ENCODE peak calls at places on chromosomes 4 and X, in four cellular contexts. One of them, this sample, is unnamed.

GRCh38 chrX:148310402-148311200 is 189.8 kb upstream of the AFF2 start:
- DNase-seq in iris pigment epithelial cell: no peak
- DNase-seq in non-pigmented ciliary epithelial cell: no peak
- DNase-seq in GM13976: no peak
- DNase-seq in this sample: no peak

GRCh38 chr4:150119492-150119891 is 41.2 kb downstream of the DCLK2 start:
- DNase-seq in iris pigment epithelial cell: peak
- DNase-seq in non-pigmented ciliary epithelial cell: no peak
- DNase-seq in GM13976: no peak
- DNase-seq in this sample: peak

GRCh38 chrX:109261279-109261678 is 220.6 kb downstream of the GUCY2F start:
- DNase-seq in iris pigment epithelial cell: no peak
- DNase-seq in non-pigmented ciliary epithelial cell: no peak
- DNase-seq in GM13976: no peak
- DNase-seq in this sample: no peak

GRCh38 chr4:48472794-48473193 is 10.3 kb upstream of the SLC10A4 start:
- DNase-seq in iris pigment epithelial cell: no peak
- DNase-seq in non-pigmented ciliary epithelial cell: no peak
- DNase-seq in GM13976: no peak
- DNase-seq in this sample: no peak

GRCh38 chrX:24498181-24498580 is 33.1 kb downstream of the PDK3 start:
- DNase-seq in iris pigment epithelial cell: no peak
- DNase-seq in non-pigmented ciliary epithelial cell: no peak
- DNase-seq in GM13976: no peak
- DNase-seq in this sample: no peak

GRCh38 chr4:169658196-169658595 is 37.8 kb downstream of the CLCN3 start:
- DNase-seq in iris pigment epithelial cell: no peak
- DNase-seq in non-pigmented ciliary epithelial cell: no peak
- DNase-seq in GM13976: no peak
- DNase-seq in this sample: no peak

GRCh38 chr4:84778041-84778440 is 188.4 kb downstream of the WDFY3 start:
- DNase-seq in iris pigment epithelial cell: peak
- DNase-seq in non-pigmented ciliary epithelial cell: no peak
- DNase-seq in GM13976: no peak
- DNase-seq in this sample: no peak

GRCh38 chr4:112648263-112649054 is 11.5 kb downstream of the LARP7 start:
- DNase-seq in iris pigment epithelial cell: no peak
- DNase-seq in non-pigmented ciliary epithelial cell: peak
- DNase-seq in GM13976: no peak
- DNase-seq in this sample: no peak

GRCh38 chr4:124243671-124244366 is 468.7 kb downstream of the ANKRD50 start:
- DNase-seq in iris pigment epithelial cell: no peak
- DNase-seq in non-pigmented ciliary epithelial cell: no peak
- DNase-seq in GM13976: no peak
- DNase-seq in this sample: no peak

GRCh38 chr4:94488667-94489066 is 36.9 kb downstream of the PDLIM5 start:
- DNase-seq in iris pigment epithelial cell: peak
- DNase-seq in non-pigmented ciliary epithelial cell: peak
- DNase-seq in GM13976: no peak
- DNase-seq in this sample: no peak

GRCh38 chrX:13001961-13002671 is 27.2 kb downstream of the TMSB4X start:
- DNase-seq in iris pigment epithelial cell: no peak
- DNase-seq in non-pigmented ciliary epithelial cell: no peak
- DNase-seq in GM13976: no peak
- DNase-seq in this sample: peak

GRCh38 chr4:36363024-36363423 is 81.6 kb downstream of the DTHD1 start:
- DNase-seq in iris pigment epithelial cell: peak
- DNase-seq in non-pigmented ciliary epithelial cell: peak
- DNase-seq in GM13976: no peak
- DNase-seq in this sample: no peak

GRCh38 chr4:76074468-76074867 is at the start of gene ART3:
- DNase-seq in iris pigment epithelial cell: no peak
- DNase-seq in non-pigmented ciliary epithelial cell: no peak
- DNase-seq in GM13976: no peak
- DNase-seq in this sample: no peak

GRCh38 chr4:10102981-10103330 is 13.6 kb downstream of the WDR1 start:
- DNase-seq in iris pigment epithelial cell: no peak
- DNase-seq in non-pigmented ciliary epithelial cell: no peak
- DNase-seq in GM13976: no peak
- DNase-seq in this sample: no peak

GRCh38 chrX:153717445-153717844 is 6.7 kb downstream of the BCAP31 start:
- DNase-seq in iris pigment epithelial cell: no peak
- DNase-seq in non-pigmented ciliary epithelial cell: no peak
- DNase-seq in GM13976: no peak
- DNase-seq in this sample: no peak

GRCh38 chr4:153471691-153472080 is 5.5 kb downstream of the TMEM131L start:
- DNase-seq in iris pigment epithelial cell: peak
- DNase-seq in non-pigmented ciliary epithelial cell: no peak
- DNase-seq in GM13976: no peak
- DNase-seq in this sample: no peak

GRCh38 chr4:39883645-39884044 is 94.1 kb downstream of the PDS5A start:
- DNase-seq in iris pigment epithelial cell: peak
- DNase-seq in non-pigmented ciliary epithelial cell: peak
- DNase-seq in GM13976: no peak
- DNase-seq in this sample: no peak

This sample was measured in ACHN.